ENCODE peak calls at places on chromosomes 13 and 19, in four cellular contexts. L is GM23248, W is aorta, Q is neural progenitor cell. D is an unnamed sample.

GRCh38 chr19:45186509-45187334 is 8.1 kb downstream of the BLOC1S3 start:
- DNase-seq in L (peak; percentile 39), Q (no peak), W (no peak), D (no peak)

GRCh38 chr13:48505597-48506091 is 27.2 kb downstream of the RCBTB2 start:
- DNase-seq in W (peak; percentile 75), Q (no peak), L (peak; percentile 19), D (no peak)

GRCh38 chr13:101569807-101570206 is 117.3 kb downstream of the ITGBL1 start:
- DNase-seq in Q (no peak), W (no peak), L (no peak), D (no peak)

GRCh38 chr19:33771308-33772101 is 25.2 kb upstream of the KCTD15 start:
- DNase-seq in W (peak; percentile 73), L (peak; percentile 73), Q (peak; percentile 80), D (peak; percentile 90)

GRCh38 chr13:101447852-101448251 is 4.6 kb upstream of the ITGBL1 start:
- DNase-seq in L (no peak), W (no peak), Q (no peak), D (no peak)

GRCh38 chr13:46831588-46832194 is 34.7 kb upstream of the ESD start:
- DNase-seq in W (no peak), Q (peak; percentile 61), L (peak; percentile 57), D (peak; percentile 62)

GRCh38 chr13:79522583-79522982 is 41.6 kb downstream of the NDFIP2 start:
- DNase-seq in W (no peak), Q (no peak), L (peak; percentile 26), D (peak; percentile 65)

GRCh38 chr19:16368385-16369305 is 44.0 kb downstream of the KLF2 start:
- DNase-seq in L (no peak), Q (no peak), W (peak; percentile 41), D (no peak)

GRCh38 chr19:30107351-30107750 is 165.3 kb downstream of the URI1 start:
- DNase-seq in Q (no peak), W (no peak), L (no peak), D (no peak)

GRCh38 chr19:5837768-5838364 is 1.6 kb downstream of the FUT6 start:
- DNase-seq in L (no peak), W (no peak), Q (no peak), D (no peak)

GRCh38 chr19:50728084-50728737 is 5.0 kb downstream of the CLEC11A start:
- DNase-seq in W (peak; percentile 85), L (peak; percentile 77), Q (peak; percentile 95), D (no peak)

GRCh38 chr13:82674546-82674945 is 1207.7 kb downstream of the SLITRK1 start:
- DNase-seq in W (no peak), L (no peak), Q (no peak), D (no peak)

GRCh38 chr13:77779461-77780272 is 82.2 kb downstream of the SLAIN1 start:
- DNase-seq in Q (peak; percentile 69), W (peak; percentile 52), L (peak; percentile 76), D (peak; percentile 69)

GRCh38 chr13:35722438-35723060 is 246.1 kb upstream of the MAB21L1 start:
- DNase-seq in Q (no peak), L (no peak), W (no peak), D (no peak)
- H3K27ac ChIP-seq in Q (no peak overlapping the region), L (peak overlapping the region; percentile 46), W (no peak overlapping the region), D (no peak overlapping the region)

GRCh38 chr13:113862191-113862765 is 1.6 kb downstream of the GAS6 start:
- DNase-seq in W (no peak), L (no peak), Q (no peak), D (no peak)
- H3K4me1 ChIP-seq in W (no peaks in the 10 kb centered on the region), L (peaks cover 19% of the 10 kb centered on the region), Q (peaks cover 55% of the 10 kb centered on the region), D (no peaks in the 10 kb centered on the region)

GRCh38 chr19:39146091-39146490 is 20.5 kb downstream of the PAK4 start:
- DNase-seq in Q (no peak), L (no peak), W (no peak), D (no peak)

GRCh38 chr19:39145180-39145953 is 19.8 kb downstream of the PAK4 start:
- DNase-seq in Q (no peak), W (no peak), L (no peak), D (no peak)

GRCh38 chr19:39142655-39143054 is 17.1 kb downstream of the PAK4 start:
- DNase-seq in Q (no peak), L (no peak), W (no peak), D (no peak)

GRCh38 chr19:39146686-39147450 is 21.3 kb downstream of the PAK4 start:
- DNase-seq in Q (no peak), L (no peak), W (no peak), D (no peak)

GRCh38 chr19:39144487-39145071 is 19.0 kb downstream of the PAK4 start:
- DNase-seq in L (no peak), W (no peak), Q (peak; percentile 62), D (peak; percentile 43)
- H3K27ac ChIP-seq in L (no peak overlapping the region), W (no peak overlapping the region), Q (peak overlapping the region; percentile 52), D (no peak overlapping the region)

DNA sequence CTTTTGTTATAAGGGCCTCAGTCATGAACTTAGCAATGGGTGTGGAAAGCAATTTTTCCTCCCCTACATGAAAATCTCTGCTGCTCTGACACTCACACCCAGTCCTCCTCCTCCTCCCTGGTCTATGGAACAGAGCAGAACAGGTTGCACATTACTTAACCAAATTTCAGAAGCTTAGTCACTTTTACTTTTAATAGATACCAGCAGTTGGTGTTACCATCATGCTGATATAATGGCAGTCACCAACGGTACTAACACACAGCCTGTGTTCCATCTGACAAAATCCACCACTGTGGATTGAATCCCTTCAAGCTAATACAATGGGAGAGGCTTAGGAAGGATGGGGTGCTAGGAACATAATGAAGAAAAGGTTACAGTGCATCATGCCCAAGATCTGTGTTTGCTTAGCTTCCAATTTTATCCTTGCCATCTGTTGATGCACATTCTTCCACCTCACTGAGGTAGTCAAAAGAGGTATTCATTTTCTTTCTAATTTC is 9.8 kb downstream of the TPT1 start:
- DNase-seq in W (no peak), Q (no peak), L (no peak), D (no peak)
- H3K4me1 ChIP-seq in W (peaks cover 2% of the 10 kb centered on the region), Q (no peaks in the 10 kb centered on the region), L (peaks cover 67% of the 10 kb centered on the region), D (peaks cover 42% of the 10 kb centered on the region)

GRCh38 chr19:42268704-42269517 is at the start of gene CIC:
- DNase-seq in L (peak; percentile 100), Q (peak; percentile 100), W (peak; percentile 100), D (peak; percentile 100)
- H3K27ac ChIP-seq in L (peak within 1 kb of the TSS; percentile 99), Q (peak within 1 kb of the TSS; percentile 98), W (peak within 1 kb of the TSS; percentile 97), D (peak within 1 kb of the TSS; percentile 100)

DNA sequence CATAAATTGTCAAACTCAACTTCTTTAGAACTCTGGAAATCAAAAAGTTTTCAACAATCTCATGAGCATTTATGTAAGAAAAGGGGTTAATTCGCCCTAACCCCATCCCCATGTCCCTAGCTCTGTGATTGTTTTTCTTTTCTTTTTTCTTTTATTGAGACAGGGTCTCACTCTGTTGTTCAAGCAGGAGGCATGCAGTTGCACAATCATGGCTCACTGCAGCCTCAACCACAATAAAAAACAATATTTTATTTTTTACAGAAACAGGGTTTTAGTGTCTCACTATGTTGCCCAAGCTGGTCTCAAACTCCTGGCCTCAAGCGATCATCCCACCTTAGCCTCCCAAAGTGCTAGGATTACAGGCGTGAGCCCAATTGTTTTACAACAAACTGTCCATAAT is 16.7 kb downstream of the VWA8 start:
- DNase-seq in W (no peak), L (no peak), Q (no peak), D (no peak)
- H3K4me1 ChIP-seq in W (no peaks in the 10 kb centered on the region), L (no peaks in the 10 kb centered on the region), Q (no peaks in the 10 kb centered on the region), D (no peaks in the 10 kb centered on the region)

GRCh38 chr13:28467886-28468519 is 26.9 kb downstream of the FLT1 start:
- DNase-seq in W (no peak), Q (no peak), L (no peak), D (no peak)
- H3K27ac ChIP-seq in W (no peak overlapping the region), Q (no peak overlapping the region), L (no peak overlapping the region), D (no peak overlapping the region)

D was measured in SJCRH30.